ENCODE peak calls at places on chromosomes 2 and 18, in nine cellular contexts. One of them, this sample, is unnamed.

GRCh38 chr2:182241936-182242335 is 184.9 kb downstream of the PDE1A start:
- DNase-seq in GM23248: no peak
- DNase-seq in cardiac muscle cell: no peak
- DNase-seq in suprapubic skin: no peak
- DNase-seq in left ventricle myocardium inferior: no peak
- DNase-seq in heart right ventricle: no peak
- DNase-seq in CD8-positive, alpha-beta memory T cell: no peak
- DNase-seq in lower lobe of right lung: no peak
- DNase-seq in SK-N-MC: no peak
- DNase-seq in this sample: no peak

GRCh38 chr2:42974697-42975357 is 182.4 kb upstream of the HAAO start:
- DNase-seq in GM23248: peak; percentile 83
- DNase-seq in cardiac muscle cell: peak; percentile 73
- DNase-seq in suprapubic skin: peak; percentile 88
- DNase-seq in left ventricle myocardium inferior: peak; percentile 79
- DNase-seq in heart right ventricle: peak; percentile 85
- DNase-seq in CD8-positive, alpha-beta memory T cell: peak; percentile 34
- DNase-seq in lower lobe of right lung: peak; percentile 80
- DNase-seq in SK-N-MC: no peak
- DNase-seq in this sample: peak; percentile 43

GRCh38 chr2:40550085-40550484 is 98.2 kb upstream of the SLC8A1 start:
- DNase-seq in GM23248: no peak
- DNase-seq in cardiac muscle cell: no peak
- DNase-seq in suprapubic skin: no peak
- DNase-seq in left ventricle myocardium inferior: no peak
- DNase-seq in heart right ventricle: no peak
- DNase-seq in CD8-positive, alpha-beta memory T cell: no peak
- DNase-seq in lower lobe of right lung: no peak
- DNase-seq in SK-N-MC: no peak
- DNase-seq in this sample: no peak

GRCh38 chr2:167368371-167368770 is 480.1 kb downstream of the XIRP2 start:
- DNase-seq in GM23248: no peak
- DNase-seq in cardiac muscle cell: no peak
- DNase-seq in suprapubic skin: no peak
- DNase-seq in left ventricle myocardium inferior: no peak
- DNase-seq in heart right ventricle: no peak
- DNase-seq in CD8-positive, alpha-beta memory T cell: no peak
- DNase-seq in lower lobe of right lung: no peak
- DNase-seq in SK-N-MC: no peak
- DNase-seq in this sample: no peak

GRCh38 chr2:32402087-32402486 is 45.3 kb downstream of the BIRC6 start:
- DNase-seq in GM23248: no peak
- DNase-seq in cardiac muscle cell: no peak
- DNase-seq in suprapubic skin: no peak
- DNase-seq in left ventricle myocardium inferior: no peak
- DNase-seq in heart right ventricle: no peak
- DNase-seq in CD8-positive, alpha-beta memory T cell: no peak
- DNase-seq in lower lobe of right lung: no peak
- DNase-seq in SK-N-MC: no peak
- DNase-seq in this sample: no peak

GRCh38 chr2:43708891-43709290 is 32.7 kb upstream of the C1GALT1C1L start:
- DNase-seq in GM23248: peak; percentile 9
- DNase-seq in cardiac muscle cell: no peak
- DNase-seq in suprapubic skin: no peak
- DNase-seq in left ventricle myocardium inferior: no peak
- DNase-seq in heart right ventricle: no peak
- DNase-seq in CD8-positive, alpha-beta memory T cell: no peak
- DNase-seq in lower lobe of right lung: no peak
- DNase-seq in SK-N-MC: no peak
- DNase-seq in this sample: no peak

GRCh38 chr2:181157326-181157725 is 176.9 kb downstream of the UBE2E3 start:
- DNase-seq in GM23248: peak; percentile 75
- DNase-seq in cardiac muscle cell: no peak
- DNase-seq in suprapubic skin: no peak
- DNase-seq in left ventricle myocardium inferior: no peak
- DNase-seq in heart right ventricle: no peak
- DNase-seq in CD8-positive, alpha-beta memory T cell: no peak
- DNase-seq in lower lobe of right lung: no peak
- DNase-seq in SK-N-MC: no peak
- DNase-seq in this sample: no peak

GRCh38 chr2:3207091-3207491 is 170.5 kb downstream of the EIPR1 start:
- DNase-seq in GM23248: no peak
- DNase-seq in cardiac muscle cell: no peak
- DNase-seq in suprapubic skin: no peak
- DNase-seq in left ventricle myocardium inferior: no peak
- DNase-seq in heart right ventricle: no peak
- DNase-seq in CD8-positive, alpha-beta memory T cell: no peak
- DNase-seq in lower lobe of right lung: no peak
- DNase-seq in SK-N-MC: no peak
- DNase-seq in this sample: no peak

GRCh38 chr2:29239209-29239960 is 124.2 kb downstream of the CLIP4 start:
- DNase-seq in GM23248: no peak
- DNase-seq in cardiac muscle cell: no peak
- DNase-seq in suprapubic skin: peak; percentile 27
- DNase-seq in left ventricle myocardium inferior: no peak
- DNase-seq in heart right ventricle: no peak
- DNase-seq in CD8-positive, alpha-beta memory T cell: no peak
- DNase-seq in lower lobe of right lung: no peak
- DNase-seq in SK-N-MC: no peak
- DNase-seq in this sample: no peak

GRCh38 chr2:28453396-28453795 is 42.5 kb upstream of the PLB1 start:
- DNase-seq in GM23248: no peak
- DNase-seq in cardiac muscle cell: no peak
- DNase-seq in suprapubic skin: no peak
- DNase-seq in left ventricle myocardium inferior: no peak
- DNase-seq in heart right ventricle: no peak
- DNase-seq in CD8-positive, alpha-beta memory T cell: no peak
- DNase-seq in lower lobe of right lung: no peak
- DNase-seq in SK-N-MC: no peak
- DNase-seq in this sample: no peak

GRCh38 chr18:13710460-13710859 is 15.9 kb downstream of the FAM210A start:
- DNase-seq in GM23248: peak; percentile 18
- DNase-seq in cardiac muscle cell: no peak
- DNase-seq in suprapubic skin: no peak
- DNase-seq in left ventricle myocardium inferior: no peak
- DNase-seq in heart right ventricle: no peak
- DNase-seq in CD8-positive, alpha-beta memory T cell: no peak
- DNase-seq in lower lobe of right lung: peak; percentile 71
- DNase-seq in SK-N-MC: no peak
- DNase-seq in this sample: no peak

GRCh38 chr2:68653034-68653433 is 9.7 kb downstream of the PROKR1 start:
- DNase-seq in GM23248: no peak
- DNase-seq in cardiac muscle cell: no peak
- DNase-seq in suprapubic skin: no peak
- DNase-seq in left ventricle myocardium inferior: no peak
- DNase-seq in heart right ventricle: no peak
- DNase-seq in CD8-positive, alpha-beta memory T cell: no peak
- DNase-seq in lower lobe of right lung: no peak
- DNase-seq in SK-N-MC: no peak
- DNase-seq in this sample: no peak

GRCh38 chr2:196331143-196331542 is 159.8 kb upstream of the STK17B start:
- DNase-seq in GM23248: peak; percentile 94
- DNase-seq in cardiac muscle cell: no peak
- DNase-seq in suprapubic skin: no peak
- DNase-seq in left ventricle myocardium inferior: no peak
- DNase-seq in heart right ventricle: no peak
- DNase-seq in CD8-positive, alpha-beta memory T cell: no peak
- DNase-seq in lower lobe of right lung: no peak
- DNase-seq in SK-N-MC: no peak
- DNase-seq in this sample: no peak

GRCh38 chr18:75220786-75221355 is 10.3 kb downstream of the TSHZ1 start:
- DNase-seq in GM23248: no peak
- DNase-seq in cardiac muscle cell: no peak
- DNase-seq in suprapubic skin: no peak
- DNase-seq in left ventricle myocardium inferior: no peak
- DNase-seq in heart right ventricle: no peak
- DNase-seq in CD8-positive, alpha-beta memory T cell: no peak
- DNase-seq in lower lobe of right lung: no peak
- DNase-seq in SK-N-MC: no peak
- DNase-seq in this sample: no peak

GRCh38 chr2:22795467-22795866 is 589.5 kb upstream of the KLHL29 start:
- DNase-seq in GM23248: no peak
- DNase-seq in cardiac muscle cell: no peak
- DNase-seq in suprapubic skin: no peak
- DNase-seq in left ventricle myocardium inferior: no peak
- DNase-seq in heart right ventricle: no peak
- DNase-seq in CD8-positive, alpha-beta memory T cell: no peak
- DNase-seq in lower lobe of right lung: no peak
- DNase-seq in SK-N-MC: no peak
- DNase-seq in this sample: no peak

DNA sequence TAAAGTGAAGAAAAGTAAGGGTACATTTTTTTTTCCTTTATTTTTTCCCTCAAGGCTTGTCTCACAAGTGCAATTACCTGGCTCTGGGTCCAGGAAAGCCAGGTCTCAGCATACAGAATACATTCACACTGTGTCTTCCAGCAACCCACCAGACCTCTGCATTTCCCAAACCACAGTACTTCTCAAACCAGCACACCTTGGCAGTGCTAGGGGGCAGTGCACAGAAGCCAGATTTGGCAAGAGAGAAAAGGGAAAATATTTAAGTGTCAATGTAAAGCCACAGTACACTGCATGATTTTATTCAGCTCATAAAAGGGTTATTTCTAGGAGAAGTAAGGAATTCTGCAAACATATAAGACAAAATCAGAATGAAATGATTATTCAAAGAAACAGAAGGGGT is 172.8 kb downstream of the NRXN1 start:
- DNase-seq in GM23248: no peak
- DNase-seq in cardiac muscle cell: no peak
- DNase-seq in suprapubic skin: no peak
- DNase-seq in left ventricle myocardium inferior: no peak
- DNase-seq in heart right ventricle: no peak
- DNase-seq in CD8-positive, alpha-beta memory T cell: no peak
- DNase-seq in lower lobe of right lung: no peak
- DNase-seq in SK-N-MC: no peak
- DNase-seq in this sample: no peak
- H3K27ac ChIP-seq in GM23248: no peak overlapping the region
- H3K27ac ChIP-seq in cardiac muscle cell: no peak overlapping the region
- H3K27ac ChIP-seq in suprapubic skin: no peak overlapping the region
- H3K27ac ChIP-seq in left ventricle myocardium inferior: no peak overlapping the region
- H3K27ac ChIP-seq in heart right ventricle: no peak overlapping the region
- H3K27ac ChIP-seq in CD8-positive, alpha-beta memory T cell: no peak overlapping the region
- H3K27ac ChIP-seq in lower lobe of right lung: no peak overlapping the region
- H3K27ac ChIP-seq in SK-N-MC: no peak overlapping the region
- H3K27ac ChIP-seq in this sample: no peak overlapping the region

GRCh38 chr18:10240276-10240675 is 214.2 kb upstream of the APCDD1 start:
- DNase-seq in GM23248: no peak
- DNase-seq in cardiac muscle cell: no peak
- DNase-seq in suprapubic skin: no peak
- DNase-seq in left ventricle myocardium inferior: no peak
- DNase-seq in heart right ventricle: no peak
- DNase-seq in CD8-positive, alpha-beta memory T cell: no peak
- DNase-seq in lower lobe of right lung: no peak
- DNase-seq in SK-N-MC: no peak
- DNase-seq in this sample: no peak
- H3K27ac ChIP-seq in GM23248: no peak overlapping the region
- H3K27ac ChIP-seq in cardiac muscle cell: no peak overlapping the region
- H3K27ac ChIP-seq in suprapubic skin: no peak overlapping the region
- H3K27ac ChIP-seq in left ventricle myocardium inferior: no peak overlapping the region
- H3K27ac ChIP-seq in heart right ventricle: no peak overlapping the region
- H3K27ac ChIP-seq in CD8-positive, alpha-beta memory T cell: no peak overlapping the region
- H3K27ac ChIP-seq in lower lobe of right lung: no peak overlapping the region
- H3K27ac ChIP-seq in SK-N-MC: peak overlapping the region; percentile 91
- H3K27ac ChIP-seq in this sample: no peak overlapping the region

DNA sequence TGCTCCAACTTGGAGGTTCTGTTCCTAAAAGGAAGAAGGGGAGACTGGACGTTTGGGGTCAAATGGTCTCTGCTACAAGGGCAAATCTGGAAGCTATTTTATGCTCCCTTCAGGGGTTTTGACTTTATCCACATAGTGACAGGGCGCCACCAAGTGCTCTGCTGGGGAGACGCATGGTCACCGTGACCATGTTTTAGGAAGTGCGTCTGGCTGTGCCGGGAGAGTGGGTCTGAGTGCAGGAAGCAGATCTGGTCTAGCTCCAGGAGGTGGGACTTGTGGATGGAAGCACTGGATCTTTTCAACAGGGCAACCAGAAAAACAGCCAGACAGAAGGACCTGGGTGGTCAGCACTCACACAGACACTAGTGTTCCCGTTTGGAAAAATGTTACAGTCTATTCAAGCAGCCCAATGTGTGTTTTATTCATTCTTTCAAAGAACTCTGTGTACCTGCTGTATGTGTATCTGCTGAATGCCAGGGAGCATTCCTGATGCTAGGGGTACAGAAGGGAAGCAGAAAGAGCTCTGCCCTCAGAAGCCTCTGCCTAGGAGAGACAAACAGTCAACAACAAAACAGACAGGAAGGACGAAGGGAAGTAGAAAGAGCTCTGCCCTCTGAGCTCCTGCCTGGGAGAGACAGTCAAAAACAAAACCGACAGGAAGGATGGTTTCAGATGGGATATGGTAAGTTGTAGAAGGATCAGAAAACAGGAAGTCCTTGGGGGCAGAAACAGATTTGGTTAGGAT is 14.3 kb downstream of the IMPA2 start:
- DNase-seq in GM23248: peak; percentile 84
- DNase-seq in cardiac muscle cell: peak; percentile 80
- DNase-seq in suprapubic skin: peak; percentile 84
- DNase-seq in left ventricle myocardium inferior: peak; percentile 75
- DNase-seq in heart right ventricle: peak; percentile 76
- DNase-seq in CD8-positive, alpha-beta memory T cell: peak; percentile 39
- DNase-seq in lower lobe of right lung: peak; percentile 87
- DNase-seq in SK-N-MC: no peak
- DNase-seq in this sample: peak; percentile 76
- H3K27ac ChIP-seq in GM23248: peak overlapping the region; percentile 79
- H3K27ac ChIP-seq in cardiac muscle cell: no peak overlapping the region
- H3K27ac ChIP-seq in suprapubic skin: peak overlapping the region; percentile 52
- H3K27ac ChIP-seq in left ventricle myocardium inferior: peak overlapping the region; percentile 80
- H3K27ac ChIP-seq in heart right ventricle: peak overlapping the region; percentile 69
- H3K27ac ChIP-seq in CD8-positive, alpha-beta memory T cell: no peak overlapping the region
- H3K27ac ChIP-seq in lower lobe of right lung: peak overlapping the region; percentile 59
- H3K27ac ChIP-seq in SK-N-MC: no peak overlapping the region
- H3K27ac ChIP-seq in this sample: peak overlapping the region; percentile 25

DNA sequence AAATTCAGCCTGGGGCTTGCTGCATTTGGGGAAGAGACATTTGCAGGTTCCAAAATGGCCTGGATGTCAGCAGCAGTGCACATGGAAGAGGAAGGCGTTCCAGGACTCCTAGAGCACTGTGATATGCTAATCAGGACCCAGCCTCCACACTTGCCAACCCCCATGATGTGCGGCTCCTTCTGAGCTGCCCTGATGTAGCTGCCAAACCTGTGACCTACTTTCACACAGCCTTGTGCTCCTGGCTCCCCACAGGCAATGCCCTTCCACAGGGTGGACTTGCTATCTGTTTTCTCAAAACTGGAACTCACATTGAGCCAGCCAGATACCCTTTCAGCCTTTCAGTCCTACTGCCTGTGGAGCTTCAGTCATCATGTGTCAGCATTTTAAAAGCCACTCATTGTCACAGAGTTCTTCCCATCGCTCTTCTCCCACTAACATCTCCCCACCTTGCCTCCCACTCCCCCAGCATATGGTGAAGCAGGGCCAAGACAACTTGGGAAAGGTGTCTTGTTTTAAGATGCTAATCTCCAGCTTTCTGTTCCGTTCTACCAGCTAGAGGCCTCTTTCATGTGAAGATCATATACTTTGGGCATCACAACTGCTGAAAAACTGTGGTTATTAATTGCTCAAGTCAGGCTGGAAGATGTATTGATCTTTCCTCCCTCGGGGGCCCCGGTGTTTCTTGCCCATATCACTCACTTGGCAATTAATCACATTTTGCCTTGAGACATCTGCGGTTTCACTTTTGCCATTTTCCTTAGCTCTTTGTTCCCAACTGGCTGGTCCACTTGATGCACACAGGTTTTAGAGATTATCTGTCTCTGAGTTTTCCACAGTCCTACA is 181.4 kb downstream of the AFF3 start:
- DNase-seq in GM23248: no peak
- DNase-seq in cardiac muscle cell: no peak
- DNase-seq in suprapubic skin: no peak
- DNase-seq in left ventricle myocardium inferior: peak; percentile 60
- DNase-seq in heart right ventricle: peak; percentile 53
- DNase-seq in CD8-positive, alpha-beta memory T cell: no peak
- DNase-seq in lower lobe of right lung: no peak
- DNase-seq in SK-N-MC: no peak
- DNase-seq in this sample: no peak
- H3K27ac ChIP-seq in GM23248: no peak overlapping the region
- H3K27ac ChIP-seq in cardiac muscle cell: no peak overlapping the region
- H3K27ac ChIP-seq in suprapubic skin: no peak overlapping the region
- H3K27ac ChIP-seq in left ventricle myocardium inferior: peak overlapping the region; percentile 80
- H3K27ac ChIP-seq in heart right ventricle: peak overlapping the region; percentile 68
- H3K27ac ChIP-seq in CD8-positive, alpha-beta memory T cell: no peak overlapping the region
- H3K27ac ChIP-seq in lower lobe of right lung: no peak overlapping the region
- H3K27ac ChIP-seq in SK-N-MC: no peak overlapping the region
- H3K27ac ChIP-seq in this sample: no peak overlapping the region